ENCODE peak calls at places on chromosomes 11 and 22, in eight cellular contexts. A is astrocyte of the hippocampus, B is heart right ventricle, T is iPS DF 6.9, F is AG09309, M is IMR-90, I is Caco-2, V is tibial artery. L is an unnamed sample.

GRCh38 chr11:9861860-9862725 is 198.2 kb downstream of the SWAP70 start:
- DNase-seq in A (peak; percentile 72), B (peak; percentile 39), T (peak; percentile 81), F (peak; percentile 53), M (peak; percentile 75), I (peak; percentile 77), V (peak; percentile 41), L (peak; percentile 52)

GRCh38 chr22:23820748-23821211 is 18.0 kb downstream of the DERL3 start:
- DNase-seq in A (no peak), B (no peak), T (no peak), F (no peak), M (no peak), I (no peak), V (no peak), L (no peak)

GRCh38 chr11:134020598-134020997 is 48.3 kb upstream of the JAM3 start:
- DNase-seq in A (no peak), B (no peak), T (no peak), F (no peak), M (no peak), I (no peak), V (no peak), L (no peak)

GRCh38 chr22:41910599-41911291 is 4.1 kb downstream of the SHISA8 start:
- DNase-seq in A (peak; percentile 71), B (peak; percentile 49), T (no peak), F (no peak), M (no peak), I (no peak), V (no peak), L (no peak)

GRCh38 chr11:10426475-10426874 is 28.6 kb upstream of the AMPD3 start:
- DNase-seq in A (no peak), B (no peak), T (no peak), F (peak; percentile 20), M (peak; percentile 48), I (no peak), V (no peak), L (no peak)

GRCh38 chr11:97854357-97854756 is 1166.4 kb upstream of the CNTN5 start:
- DNase-seq in A (no peak), B (no peak), T (no peak), F (no peak), M (no peak), I (no peak), V (no peak), L (no peak)

GRCh38 chr11:124863137-124863825 is 2.0 kb upstream of the ROBO3 start:
- DNase-seq in A (peak; percentile 46), B (peak; percentile 35), T (no peak), F (no peak), M (peak; percentile 35), I (peak; percentile 50), V (peak; percentile 47), L (no peak)

GRCh38 chr22:31893460-31893859 is 50.9 kb upstream of the YWHAH start:
- DNase-seq in A (peak; percentile 69), B (no peak), T (no peak), F (no peak), M (no peak), I (no peak), V (no peak), L (no peak)

GRCh38 chr22:22390989-22391388 is 117.6 kb downstream of the ZNF280B start:
- DNase-seq in A (no peak), B (no peak), T (no peak), F (no peak), M (no peak), I (no peak), V (no peak), L (no peak)

GRCh38 chr11:67455054-67455453 is at the start of gene CABP4:
- DNase-seq in A (no peak), B (no peak), T (no peak), F (no peak), M (no peak), I (no peak), V (no peak), L (no peak)

GRCh38 chr22:40953446-40953845 is 2.3 kb downstream of the RBX1 start:
- DNase-seq in A (no peak), B (no peak), T (no peak), F (no peak), M (no peak), I (no peak), V (no peak), L (no peak)

L was measured in HuH-7.